ENCODE peak calls at places on chromosome 7, in four cellular contexts. I is fibroblast of lung, D is progenitor cell of endocrine pancreas, X is GM10248. Z is an unnamed sample.

GRCh38 chr7:156752371-156753297 is 112.1 kb downstream of the RNF32 start:
- DNase-seq in I (peak), X (no peak), D (no peak), Z (no peak)

GRCh38 chr7:82527831-82528230 is 84.3 kb upstream of the CACNA2D1 start:
- DNase-seq in X (no peak), I (peak), D (no peak), Z (no peak)

GRCh38 chr7:7122033-7122478 is 60.3 kb upstream of the C1GALT1 start:
- DNase-seq in X (no peak), I (peak), D (no peak), Z (no peak)

GRCh38 chr7:12222889-12223579 is 11.9 kb downstream of the TMEM106B start:
- DNase-seq in I (no peak), D (no peak), X (peak), Z (no peak)

GRCh38 chr7:33671521-33672262 is 233.6 kb upstream of the BMPER start:
- DNase-seq in X (no peak), I (no peak), D (no peak), Z (no peak)

GRCh38 chr7:22351329-22351692 is 5.6 kb downstream of the RAPGEF5 start:
- DNase-seq in X (no peak), I (no peak), D (no peak), Z (no peak)

GRCh38 chr7:12303507-12303906 is 92.4 kb downstream of the TMEM106B start:
- DNase-seq in I (no peak), D (no peak), X (no peak), Z (no peak)

GRCh38 chr7:19133891-19134290 is 11.3 kb downstream of the FERD3L start:
- DNase-seq in D (no peak), I (no peak), X (no peak), Z (no peak)

GRCh38 chr7:4299431-4299830 is 382.7 kb upstream of the FOXK1 start:
- DNase-seq in I (no peak), D (no peak), X (no peak), Z (no peak)

GRCh38 chr7:116200963-116201362 is 9.4 kb upstream of the TES start:
- DNase-seq in D (no peak), I (no peak), X (no peak), Z (no peak)

GRCh38 chr7:77696643-77697534 is 630 bp downstream of the RSBN1L start:
- DNase-seq in X (peak), I (peak), D (peak), Z (peak)

GRCh38 chr7:100360102-100360607 is 2.2 kb downstream of the PILRB start:
- DNase-seq in I (no peak), X (no peak), D (no peak), Z (no peak)

GRCh38 chr7:78198756-78199155 is 400.2 kb downstream of the PHTF2 start:
- DNase-seq in I (no peak), X (no peak), D (no peak), Z (no peak)

GRCh38 chr7:90239625-90240228 is 5.2 kb upstream of the CFAP69 start:
- DNase-seq in I (no peak), X (no peak), D (no peak), Z (no peak)

GRCh38 chr7:84191842-84192241 is 2.7 kb downstream of the SEMA3A start:
- DNase-seq in I (peak), D (no peak), X (no peak), Z (peak)

GRCh38 chr7:11294218-11294617 is 320.5 kb downstream of the PHF14 start:
- DNase-seq in D (no peak), I (no peak), X (no peak), Z (no peak)

GRCh38 chr7:101657171-101657570 is 28.1 kb upstream of the MYL10 start:
- DNase-seq in I (no peak), X (no peak), D (no peak), Z (no peak)

GRCh38 chr7:98618786-98619185 is 1.7 kb downstream of the NPTX2 start:
- DNase-seq in D (no peak), I (no peak), X (no peak), Z (no peak)

GRCh38 chr7:76225379-76225778 is 23.7 kb downstream of the SRRM3 start:
- DNase-seq in I (peak), D (no peak), X (peak), Z (no peak)

GRCh38 chr7:153447021-153447420 is 605.2 kb upstream of the DPP6 start:
- DNase-seq in I (no peak), X (no peak), D (no peak), Z (no peak)

GRCh38 chr7:14748461-14748860 is 154.1 kb downstream of the DGKB start:
- DNase-seq in D (no peak), I (peak), X (no peak), Z (no peak)

GRCh38 chr7:81470084-81470723 is 299.6 kb downstream of the HGF start:
- DNase-seq in X (peak), I (peak), D (peak), Z (peak)

GRCh38 chr7:36781011-36781738 is 56.9 kb upstream of the AOAH start:
- DNase-seq in D (no peak), I (no peak), X (no peak), Z (no peak)

GRCh38 chr7:83060218-83060617 is 102.5 kb downstream of the PCLO start:
- DNase-seq in D (no peak), X (no peak), I (no peak), Z (no peak)

GRCh38 chr7:15648461-15648961 is 38.0 kb downstream of the MEOX2 start:
- DNase-seq in I (no peak), D (no peak), X (no peak), Z (no peak)

GRCh38 chr7:148622887-148623585 is 32.5 kb downstream of the C7orf33 start:
- DNase-seq in D (no peak), I (peak), X (no peak), Z (no peak)

GRCh38 chr7:3943265-3943664 is 642.2 kb downstream of the SDK1 start:
- DNase-seq in X (no peak), I (no peak), D (no peak), Z (no peak)

GRCh38 chr7:41113663-41114062 is 589.2 kb downstream of the INHBA start:
- DNase-seq in D (no peak), I (no peak), X (no peak), Z (no peak)

GRCh38 chr7:90988996-90989765 is 275.1 kb upstream of the FZD1 start:
- DNase-seq in X (no peak), I (no peak), D (no peak), Z (no peak)

GRCh38 chr7:44549457-44549856 is 8.3 kb upstream of the NPC1L1 start:
- DNase-seq in X (no peak), D (no peak), I (no peak), Z (no peak)

GRCh38 chr7:151992375-151992774 is 33.1 kb upstream of the GALNT11 start:
- DNase-seq in I (peak), X (peak), D (no peak), Z (peak)

GRCh38 chr7:50793115-50793946 is 10.6 kb upstream of the GRB10 start:
- DNase-seq in I (peak), D (peak), X (no peak), Z (peak)

GRCh38 chr7:155644971-155645509 is 579 bp downstream of the RBM33 start:
- DNase-seq in I (peak), D (peak), X (peak), Z (peak)

GRCh38 chr7:21221130-21221529 is 206.8 kb upstream of the SP4 start:
- DNase-seq in I (no peak), D (no peak), X (no peak), Z (no peak)
- TF ChIP-seq CTCF in I (no peak), D (no peak), X (no peak), Z (no peak)

GRCh38 chr7:138785587-138786437 is 12.0 kb upstream of the TMEM213 start:
- DNase-seq in I (no peak), D (no peak), X (no peak), Z (peak)
- TF ChIP-seq CTCF in I (no peak), D (no peak), X (no peak), Z (no peak)

GRCh38 chr7:79502151-79502550 is 48.7 kb upstream of the MAGI2 start:
- DNase-seq in X (no peak), I (no peak), D (no peak), Z (no peak)
- TF ChIP-seq CTCF in X (no peak), I (no peak), D (peak), Z (no peak)

DNA sequence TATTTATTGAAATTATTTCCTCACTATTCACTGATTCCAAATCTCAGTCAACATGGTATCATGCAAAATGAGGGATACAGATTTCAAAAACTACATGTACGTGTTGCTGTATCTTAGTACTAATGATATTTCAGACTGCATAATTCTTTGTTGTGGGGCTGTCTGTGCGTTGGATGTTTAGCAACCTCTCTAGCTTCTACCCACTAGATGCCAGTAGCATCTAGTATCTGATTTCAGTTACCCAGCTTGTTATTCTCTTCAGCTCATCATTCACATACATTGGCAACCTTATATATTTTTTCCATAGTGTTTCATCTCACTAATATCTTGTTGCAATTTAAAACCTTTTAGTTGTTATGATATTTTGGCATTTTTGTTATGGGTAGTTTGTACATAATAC is 22.5 kb upstream of the WASL start:
- DNase-seq in I (no peak), D (no peak), X (no peak), Z (no peak)
- TF ChIP-seq CTCF in I (no peak), D (no peak), X (no peak), Z (peak)